ENCODE peak calls at places on chromosomes 4 and X, in nine cellular contexts. J is CD14-positive monocyte; V is neural progenitor cell; M is Calu3; K is MCF 10A; E is CD8-positive, alpha-beta T cell; Q is left lung; S is brain microvascular endothelial cell; L is epithelial cell of esophagus. O is an unnamed sample.

GRCh38 chr4:73585345-73585744 is 34.9 kb downstream of the RASSF6 start:
- DNase-seq in J (no peak), V (no peak), M (no peak), K (no peak), E (no peak), Q (no peak), S (no peak), L (no peak), O (no peak)

GRCh38 chr4:118939169-118939779 is 50.6 kb downstream of the SYNPO2 start:
- DNase-seq in J (no peak), V (no peak), M (no peak), K (no peak), E (no peak), Q (no peak), S (no peak), L (no peak), O (no peak)

GRCh38 chrX:129945131-129945530 is 37.3 kb upstream of the BCORL1 start:
- DNase-seq in J (no peak), V (no peak), M (no peak), K (no peak), E (no peak), Q (no peak), S (no peak), L (no peak), O (no peak)

GRCh38 chr4:44725166-44725565 is 1.2 kb downstream of the GNPDA2 start:
- DNase-seq in J (no peak), V (peak; percentile 6), M (no peak), K (no peak), E (no peak), Q (no peak), S (no peak), L (no peak), O (no peak)

GRCh38 chr4:89110541-89110985 is 770 bp upstream of the TIGD2 start:
- DNase-seq in J (no peak), V (no peak), M (no peak), K (no peak), E (no peak), Q (no peak), S (no peak), L (peak; percentile 19), O (no peak)

GRCh38 chr4:183987529-183987946 is 82.4 kb downstream of the STOX2 start:
- DNase-seq in J (no peak), V (peak; percentile 80), M (peak; percentile 60), K (peak; percentile 92), E (no peak), Q (peak; percentile 78), S (peak; percentile 88), L (peak; percentile 99), O (no peak)

GRCh38 chr4:972651-973424 is 531 bp downstream of the DGKQ start:
- DNase-seq in J (no peak), V (peak; percentile 59), M (peak; percentile 20), K (peak; percentile 20), E (peak; percentile 77), Q (peak; percentile 53), S (no peak), L (peak; percentile 35), O (peak; percentile 60)

GRCh38 chr4:114184901-114185300 is 205.5 kb upstream of the ARSJ start:
- DNase-seq in J (no peak), V (no peak), M (no peak), K (no peak), E (no peak), Q (no peak), S (no peak), L (no peak), O (no peak)

GRCh38 chr4:8468746-8469535 is 28.4 kb downstream of the TRMT44 start:
- DNase-seq in J (no peak), V (peak; percentile 84), M (peak; percentile 69), K (peak; percentile 66), E (peak; percentile 36), Q (peak; percentile 60), S (peak; percentile 50), L (peak; percentile 66), O (peak; percentile 24)

GRCh38 chr4:2270341-2271165 is 8.6 kb upstream of the MXD4 start:
- DNase-seq in J (no peak), V (no peak), M (no peak), K (no peak), E (peak; percentile 7), Q (no peak), S (no peak), L (no peak), O (no peak)

GRCh38 chrX:132730726-132731125 is 227.7 kb downstream of the HS6ST2 start:
- DNase-seq in J (no peak), V (no peak), M (no peak), K (no peak), E (no peak), Q (no peak), S (no peak), L (no peak), O (no peak)

GRCh38 chr4:100067255-100067654 is 117.2 kb upstream of the H2AZ1 start:
- DNase-seq in J (no peak), V (no peak), M (no peak), K (no peak), E (no peak), Q (no peak), S (no peak), L (no peak), O (no peak)

GRCh38 chr4:119735136-119735770 is 106.6 kb upstream of the PDE5A start:
- DNase-seq in J (no peak), V (no peak), M (no peak), K (peak; percentile 52), E (no peak), Q (no peak), S (peak; percentile 93), L (peak; percentile 67), O (no peak)

DNA sequence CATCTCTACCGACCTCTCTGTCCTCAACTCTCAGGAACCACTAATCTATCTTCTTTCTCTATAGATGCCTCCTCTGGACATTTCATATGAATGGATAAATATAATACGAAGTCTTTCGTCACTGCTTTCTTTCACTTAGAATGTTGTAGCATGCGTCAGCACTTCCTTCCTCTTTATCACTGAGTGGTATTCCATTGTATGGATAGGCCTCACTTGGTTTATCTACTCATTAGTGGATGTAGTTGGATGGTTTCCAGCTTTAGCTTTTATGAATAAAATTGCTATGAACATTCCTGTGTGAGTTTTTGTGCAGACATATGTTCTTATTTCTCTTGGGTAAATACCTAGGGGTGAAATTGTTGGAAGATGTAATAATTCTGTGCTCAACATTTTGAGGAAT is 528.2 kb upstream of the FAT1 start:
- DNase-seq in J (no peak), V (no peak), M (no peak), K (no peak), E (no peak), Q (no peak), S (peak; percentile 67), L (peak; percentile 57), O (no peak)
- TF ChIP-seq CTCF in J (no peak), V (no peak), M (no peak), K (no peak), E (no peak), Q (no peak), S (no peak), L (no peak), O (no peak)

DNA sequence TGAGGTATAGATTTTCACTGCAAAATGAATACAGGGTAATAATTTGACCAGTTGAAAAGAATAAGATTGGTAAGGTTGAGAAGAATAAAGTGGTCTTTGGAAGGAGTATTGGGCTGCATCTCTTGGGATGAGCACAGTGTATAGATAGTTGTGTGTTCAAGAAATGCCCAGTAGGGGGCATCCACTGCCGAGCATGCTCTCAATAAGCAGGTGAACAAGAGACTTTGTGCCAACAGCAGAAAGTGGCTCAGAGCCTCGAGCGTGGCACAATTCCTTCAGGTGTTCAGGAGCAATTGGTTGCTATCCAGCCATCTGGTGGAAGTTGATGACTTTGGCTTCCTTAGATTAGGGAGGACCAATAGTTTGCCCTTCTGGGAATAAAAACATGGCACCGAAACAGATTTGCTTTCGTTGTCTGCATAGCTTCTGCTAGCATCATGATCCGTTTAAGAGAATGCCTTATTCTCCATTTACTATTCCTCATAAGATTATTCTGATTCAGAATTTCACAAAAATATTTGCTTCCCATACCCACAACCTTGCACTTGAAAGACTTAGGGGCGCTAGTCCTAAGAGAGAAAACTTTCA is 258.1 kb upstream of the NEIL3 start:
- DNase-seq in J (no peak), V (peak; percentile 80), M (peak; percentile 15), K (peak; percentile 58), E (no peak), Q (no peak), S (no peak), L (peak; percentile 66), O (no peak)
- TF ChIP-seq CTCF in J (peak; percentile 61), V (peak; percentile 75), M (no peak), K (peak; percentile 58), E (no peak), Q (peak; percentile 24), S (peak; percentile 57), L (peak; percentile 63), O (no peak)

GRCh38 chrX:49193542-49193964 is 6.4 kb downstream of the SYP start:
- DNase-seq in J (no peak), V (no peak), M (no peak), K (no peak), E (no peak), Q (no peak), S (no peak), L (no peak), O (no peak)
- TF ChIP-seq CTCF in J (no peak), V (no peak), M (no peak), K (no peak), E (no peak), Q (no peak), S (no peak), L (no peak), O (no peak)

DNA sequence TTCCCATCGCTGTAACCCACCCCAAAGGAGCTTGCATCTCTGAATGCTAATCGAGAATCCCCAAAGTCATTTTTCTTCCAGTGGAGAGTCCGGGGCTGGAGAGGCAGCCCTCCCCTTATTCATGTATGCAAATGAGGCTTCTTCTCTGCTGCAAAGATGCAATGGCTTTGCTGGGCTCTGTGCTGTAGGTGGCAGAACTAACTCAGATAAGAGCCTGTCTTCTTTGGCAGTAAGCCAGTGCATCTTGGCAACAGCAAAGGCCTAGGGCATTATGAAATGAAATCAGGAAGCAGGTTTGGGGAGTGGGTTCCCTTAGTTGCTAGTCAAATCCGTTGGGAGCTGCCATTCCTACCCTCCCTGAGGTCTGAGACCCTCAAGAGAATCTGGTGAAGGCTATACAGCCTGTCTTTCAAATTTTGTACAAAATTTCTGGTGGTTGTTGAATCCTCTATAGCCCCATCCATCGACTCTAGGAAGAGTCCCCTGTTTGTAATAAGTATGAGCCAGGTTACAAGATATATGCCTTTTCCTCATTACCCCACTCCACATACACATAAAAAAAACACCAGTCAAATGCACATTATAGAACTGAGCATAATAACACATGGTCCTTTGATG is 290.6 kb upstream of the TAPT1 start:
- DNase-seq in J (no peak), V (peak; percentile 27), M (no peak), K (peak; percentile 72), E (no peak), Q (no peak), S (peak; percentile 67), L (peak; percentile 31), O (no peak)
- TF ChIP-seq CTCF in J (no peak), V (peak; percentile 33), M (no peak), K (peak; percentile 29), E (no peak), Q (peak; percentile 16), S (peak; percentile 51), L (no peak), O (no peak)

O was measured in natural killer cell.